ENCODE peak calls at places on chromosomes 3 and 15, in five cellular contexts. K is fibroblast of lung, G is nephron progenitor cell, Q is transverse colon, A is ascending aorta. E is an unnamed sample.

GRCh38 chr3:31048143-31048542 is 153.7 kb upstream of the GADL1 start:
- DNase-seq in K (no peak), A (no peak), Q (no peak), G (no peak), E (no peak)

GRCh38 chr15:69607101-69607500 is 154.5 kb downstream of the RPLP1 start:
- DNase-seq in Q (no peak), G (no peak), A (peak), K (no peak), E (peak)

GRCh38 chr15:67850336-67850735 is 10.5 kb upstream of the RNU6-1 start:
- DNase-seq in A (no peak), K (no peak), Q (no peak), G (no peak), E (no peak)

GRCh38 chr3:129016366-129016724 is 15.2 kb downstream of the EFCC1 start:
- DNase-seq in A (no peak), K (no peak), Q (peak), G (no peak), E (peak)

GRCh38 chr15:74787251-74788041 is 5.6 kb downstream of the CSK start:
- DNase-seq in K (peak), G (peak), A (peak), Q (peak), E (peak)

GRCh38 chr3:47852604-47853397 is 49.9 kb downstream of the DHX30 start:
- DNase-seq in Q (no peak), K (no peak), A (no peak), G (no peak), E (no peak)

GRCh38 chr15:77064539-77065308 is 6.2 kb downstream of the TSPAN3 start:
- DNase-seq in K (no peak), A (no peak), Q (no peak), G (no peak), E (peak)

GRCh38 chr3:170962426-170962825 is 54.0 kb upstream of the EIF5A2 start:
- DNase-seq in G (no peak), A (no peak), Q (no peak), K (no peak), E (no peak)

GRCh38 chr15:76575177-76576078 is 238.9 kb downstream of the ISL2 start:
- DNase-seq in K (no peak), Q (no peak), G (no peak), A (no peak), E (no peak)

GRCh38 chr3:23921052-23921511 is 4.2 kb downstream of the RPL15 start:
- DNase-seq in A (no peak), K (no peak), G (no peak), Q (no peak), E (no peak)

GRCh38 chr3:69731080-69731479 is 8.2 kb upstream of the MITF start:
- DNase-seq in G (no peak), Q (no peak), A (no peak), K (no peak), E (no peak)

GRCh38 chr3:9780451-9780797 is 10.7 kb upstream of the CAMK1 start:
- DNase-seq in G (no peak), Q (no peak), A (no peak), K (no peak), E (no peak)

GRCh38 chr3:71162221-71162620 is 421.3 kb downstream of the FOXP1 start:
- DNase-seq in Q (no peak), K (no peak), A (no peak), G (no peak), E (no peak)

GRCh38 chr3:50417637-50418033 is 58.3 kb upstream of the TMEM115 start:
- DNase-seq in Q (no peak), G (no peak), K (no peak), A (no peak), E (peak)

GRCh38 chr3:187064210-187065115 is 74.8 kb downstream of the RPL39L start:
- DNase-seq in A (no peak), G (no peak), K (peak), Q (no peak), E (peak)

GRCh38 chr15:76483752-76484151 is 147.2 kb downstream of the ISL2 start:
- DNase-seq in G (no peak), A (no peak), K (no peak), Q (no peak), E (no peak)

GRCh38 chr15:77416954-77417353 is 3.0 kb downstream of the PEAK1 start:
- DNase-seq in K (no peak), G (no peak), A (no peak), Q (no peak), E (peak)

GRCh38 chr15:70149667-70150404 is 52.1 kb upstream of the TLE3 start:
- DNase-seq in K (peak), Q (no peak), A (no peak), G (no peak), E (peak)

GRCh38 chr3:34070831-34071230 is 272.4 kb downstream of the PDCD6IP start:
- DNase-seq in A (no peak), K (no peak), Q (no peak), G (no peak), E (no peak)

GRCh38 chr15:29822100-29822684 is at the start of gene TJP1:
- DNase-seq in G (peak), K (peak), Q (peak), A (peak), E (peak)

GRCh38 chr3:126959921-126960603 is 22.9 kb upstream of the PLXNA1 start:
- DNase-seq in A (no peak), G (no peak), K (peak), Q (no peak), E (peak)

GRCh38 chr15:34367128-34368081 is at the start of gene LPCAT4:
- DNase-seq in Q (peak), K (peak), A (peak), G (peak), E (peak)

GRCh38 chr3:9105421-9105820 is 142.1 kb upstream of the RAD18 start:
- DNase-seq in A (no peak), K (no peak), Q (no peak), G (no peak), E (no peak)

GRCh38 chr3:149582395-149582794 is 75.4 kb downstream of the WWTR1 start:
- DNase-seq in G (no peak), A (no peak), Q (no peak), K (no peak), E (no peak)

GRCh38 chr3:57864853-57865252 is 108.7 kb downstream of the SLMAP start:
- DNase-seq in K (peak), A (no peak), G (no peak), Q (no peak), E (peak)

GRCh38 chr3:180646187-180646790 is 33.0 kb downstream of the CCDC39 start:
- DNase-seq in K (no peak), G (no peak), A (no peak), Q (no peak), E (peak)

GRCh38 chr15:73284073-73284472 is 84.7 kb downstream of the HCN4 start:
- DNase-seq in K (peak), Q (no peak), A (no peak), G (no peak), E (peak)

GRCh38 chr3:69729350-69729919 is 9.8 kb upstream of the MITF start:
- DNase-seq in G (no peak), Q (no peak), K (no peak), A (no peak), E (no peak)

GRCh38 chr3:50950591-50950990 is 275.9 kb downstream of the DOCK3 start:
- DNase-seq in K (no peak), A (no peak), G (no peak), Q (no peak), E (no peak)

GRCh38 chr3:17771177-17772048 is 29.0 kb upstream of the TBC1D5 start:
- DNase-seq in A (no peak), Q (no peak), G (no peak), K (no peak), E (no peak)
- TF ChIP-seq CTCF in A (no peak), Q (no peak), G (no peak), K (no peak), E (no peak)

GRCh38 chr15:50344006-50344464 is 11.0 kb downstream of the GABPB1 start:
- DNase-seq in K (no peak), Q (peak), G (no peak), A (no peak), E (no peak)
- TF ChIP-seq CTCF in K (no peak), Q (no peak), G (no peak), A (no peak), E (no peak)

GRCh38 chr3:63232764-63233396 is 45.2 kb upstream of the SYNPR start:
- DNase-seq in Q (no peak), G (no peak), K (peak), A (no peak), E (peak)
- TF ChIP-seq CTCF in Q (peak), G (peak), K (no peak), A (peak), E (peak)

GRCh38 chr15:50138391-50138790 is 19.4 kb upstream of the ATP8B4 start:
- DNase-seq in K (peak), G (no peak), Q (no peak), A (no peak), E (no peak)
- TF ChIP-seq CTCF in K (peak), G (no peak), Q (no peak), A (no peak), E (no peak)

GRCh38 chr3:10835406-10835805 is 19.4 kb downstream of the SLC6A11 start:
- DNase-seq in A (no peak), K (no peak), Q (no peak), G (no peak), E (no peak)
- TF ChIP-seq CTCF in A (no peak), K (no peak), Q (no peak), G (no peak), E (no peak)

DNA sequence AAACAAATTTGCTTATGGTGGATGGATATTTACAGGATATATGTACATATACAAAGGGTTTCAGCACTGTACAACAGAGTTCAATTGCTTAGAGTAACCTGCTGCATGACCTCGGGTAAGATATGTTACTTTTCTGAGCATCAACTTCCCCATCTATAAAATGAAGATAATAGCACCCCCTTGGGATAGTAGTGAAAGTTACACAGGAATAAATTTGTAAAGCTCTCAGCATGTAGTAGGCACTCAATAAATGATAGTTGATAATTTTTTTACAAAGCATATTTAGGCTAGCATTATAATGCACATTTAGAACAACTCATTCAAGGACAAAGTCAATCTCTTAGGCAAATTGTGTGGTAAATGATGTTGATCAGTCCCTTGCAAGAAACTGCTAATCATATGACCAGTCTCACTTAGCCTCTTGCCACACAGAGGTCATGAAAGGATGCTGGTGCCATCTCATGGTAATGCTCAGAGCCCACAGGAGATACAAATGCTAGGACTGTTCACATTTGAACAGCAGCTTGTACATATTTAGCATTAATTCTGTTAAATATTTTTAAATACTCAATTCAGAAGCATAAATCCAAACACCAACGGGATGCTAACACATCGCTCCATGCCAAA is 123.9 kb downstream of the MAGI1 start:
- DNase-seq in Q (no peak), A (no peak), K (peak), G (no peak), E (peak)
- TF ChIP-seq CTCF in Q (no peak), A (peak), K (peak), G (no peak), E (peak)

GRCh38 chr15:42056934-42057743 is 36.3 kb upstream of the PLA2G4E start:
- DNase-seq in A (peak), G (peak), K (peak), Q (peak), E (peak)
- TF ChIP-seq CTCF in A (peak), G (peak), K (peak), Q (peak), E (peak)